ENCODE peak calls at places on chromosome 11, in nine cellular contexts. S is HAP-1, Q is SW480, E is NCI-H774, J is NCI-H1694 treated with DMSO at 0.1 percent for 48 hours, B is nephron progenitor cell, A is right lobe of liver, O is AG04450, Y is pancreas. M is an unnamed sample.

GRCh38 chr11:94417386-94417987 is 16.3 kb upstream of the GPR83 start:
- DNase-seq in Q (peak), O (peak), S (no peak), B (no peak), E (no peak), A (no peak), J (peak), Y (no peak), M (peak)

GRCh38 chr11:57313071-57313787 is 11.5 kb downstream of the TNKS1BP1 start:
- DNase-seq in B (no peak), A (no peak), S (no peak), J (no peak), Q (no peak), Y (no peak), O (no peak), E (no peak), M (no peak)

GRCh38 chr11:69003866-69004311 is 9.2 kb downstream of the MRGPRF start:
- DNase-seq in E (no peak), Y (no peak), A (no peak), O (no peak), Q (no peak), S (no peak), B (no peak), J (no peak), M (no peak)

GRCh38 chr11:68962527-68963250 is 18.1 kb downstream of the MRGPRD start:
- DNase-seq in O (no peak), A (no peak), E (no peak), S (no peak), J (no peak), Y (no peak), B (no peak), Q (no peak), M (no peak)

GRCh38 chr11:69006816-69007215 is 6.2 kb downstream of the MRGPRF start:
- DNase-seq in A (no peak), B (no peak), S (peak), J (no peak), O (no peak), Q (no peak), E (no peak), Y (no peak), M (no peak)

GRCh38 chr11:7077101-7077500 is 11.7 kb upstream of the RBMXL2 start:
- DNase-seq in Q (no peak), O (no peak), B (peak), E (no peak), J (no peak), Y (no peak), S (peak), A (no peak), M (no peak)

GRCh38 chr11:73946798-73947458 is 3.9 kb upstream of the DNAJB13 start:
- DNase-seq in J (no peak), Y (no peak), O (no peak), Q (no peak), A (peak), B (no peak), S (no peak), E (no peak), M (no peak)

GRCh38 chr11:127000991-127001390 is 421 bp upstream of the KIRREL3 start:
- DNase-seq in S (no peak), Y (no peak), E (no peak), O (no peak), J (no peak), B (peak), A (no peak), Q (no peak), M (no peak)

GRCh38 chr11:123137496-123138270 is 57.4 kb downstream of the CLMP start:
- DNase-seq in A (peak), Y (peak), Q (no peak), S (no peak), J (no peak), B (peak), O (no peak), E (no peak), M (peak)

GRCh38 chr11:61083601-61084147 is 18.6 kb upstream of the CD5 start:
- DNase-seq in E (no peak), B (no peak), O (no peak), A (no peak), Y (no peak), J (no peak), S (no peak), Q (no peak), M (no peak)

GRCh38 chr11:61057615-61058014 is 44.7 kb upstream of the CD5 start:
- DNase-seq in Y (no peak), O (no peak), A (no peak), S (no peak), J (no peak), E (no peak), B (no peak), Q (no peak), M (no peak)

GRCh38 chr11:126919147-126919823 is 81.3 kb downstream of the KIRREL3 start:
- DNase-seq in A (no peak), Q (no peak), E (no peak), Y (no peak), S (no peak), J (no peak), B (no peak), O (no peak), M (no peak)

GRCh38 chr11:123188508-123189165 is 6.4 kb downstream of the CLMP start:
- DNase-seq in B (no peak), Y (no peak), J (no peak), S (no peak), O (peak), A (no peak), Q (peak), E (no peak), M (no peak)

GRCh38 chr11:44972746-44973435 is 22.2 kb upstream of the TP53I11 start:
- DNase-seq in B (no peak), S (no peak), J (no peak), Q (no peak), Y (no peak), E (no peak), A (peak), O (no peak), M (no peak)

GRCh38 chr11:77175869-77176539 is 48.0 kb downstream of the MYO7A start:
- DNase-seq in J (no peak), Y (no peak), O (no peak), E (no peak), S (no peak), A (peak), B (peak), Q (no peak), M (no peak)

GRCh38 chr11:2088746-2089535 is 50.2 kb downstream of the IGF2 start:
- DNase-seq in A (no peak), S (no peak), J (no peak), Q (no peak), Y (no peak), E (no peak), O (no peak), B (no peak), M (no peak)

GRCh38 chr11:72430743-72431570 is 3.4 kb downstream of the CLPB start:
- DNase-seq in Q (peak), E (peak), O (peak), J (peak), Y (no peak), B (peak), S (peak), A (no peak), M (no peak)

M was measured in smooth muscle cell of the brain vasculature.